ENCODE peak calls at places on chromosomes 13 and 19, in ten cellular contexts. S is EH; P is dorsolateral prefrontal cortex; F is kidney tubule cell; D is LoVo; V is GM12865; X is CD4-positive, alpha-beta T cell; N is substantia nigra; A is lung microvascular endothelial cell; I is NCI-H226. W is an unnamed sample.
A peak's percentile ranks its signal among the peaks of the same experiment; 100 is the strongest.

GRCh38 chr19:13270514-13271105 is 120.4 kb downstream of the IER2 start:
- DNase-seq in S (no peak), P (peak; percentile 56), F (no peak), D (no peak), V (no peak), X (no peak), N (no peak), A (no peak), I (no peak), W (no peak)

GRCh38 chr13:98879965-98880364 is 97.9 kb downstream of the DOCK9 start:
- DNase-seq in S (no peak), P (no peak), F (peak; percentile 2), D (no peak), V (no peak), X (no peak), N (no peak), A (no peak), I (no peak), W (no peak)

GRCh38 chr13:29703421-29703820 is 107.9 kb upstream of the SLC7A1 start:
- DNase-seq in S (no peak), P (no peak), F (no peak), D (no peak), V (no peak), X (no peak), N (no peak), A (no peak), I (no peak), W (no peak)

GRCh38 chr19:16266586-16266942 is 58.1 kb upstream of the KLF2 start:
- DNase-seq in S (no peak), P (no peak), F (no peak), D (no peak), V (no peak), X (peak; percentile 44), N (no peak), A (no peak), I (no peak), W (no peak)

GRCh38 chr19:4596033-4596904 is 36.8 kb upstream of the SEMA6B start:
- DNase-seq in S (no peak), P (no peak), F (no peak), D (no peak), V (no peak), X (no peak), N (no peak), A (no peak), I (no peak), W (no peak)

GRCh38 chr19:45045671-45046353 is 7.0 kb downstream of the CLASRP start:
- DNase-seq in S (no peak), P (peak; percentile 26), F (no peak), D (no peak), V (no peak), X (no peak), N (peak; percentile 88), A (no peak), I (no peak), W (no peak)

GRCh38 chr19:1037553-1038115 is 2.3 kb upstream of the ABCA7 start:
- DNase-seq in S (no peak), P (no peak), F (no peak), D (no peak), V (peak; percentile 61), X (no peak), N (no peak), A (no peak), I (no peak), W (no peak)

GRCh38 chr19:8423821-8424223 is 10.7 kb downstream of the MARCHF2 start:
- DNase-seq in S (peak; percentile 99), P (no peak), F (peak; percentile 95), D (peak; percentile 71), V (no peak), X (no peak), N (peak; percentile 82), A (peak; percentile 97), I (peak; percentile 91), W (peak; percentile 99)

GRCh38 chr13:112730157-112730671 is 40.4 kb downstream of the ATP11A start:
- DNase-seq in S (no peak), P (no peak), F (no peak), D (no peak), V (no peak), X (no peak), N (no peak), A (no peak), I (no peak), W (no peak)

GRCh38 chr19:12095111-12095790 is 30.7 kb downstream of the ZNF844 start:
- DNase-seq in S (no peak), P (no peak), F (peak; percentile 27), D (no peak), V (no peak), X (no peak), N (no peak), A (no peak), I (peak; percentile 13), W (peak; percentile 16)

GRCh38 chr19:1085053-1085658 is 10.0 kb downstream of the POLR2E start:
- DNase-seq in S (no peak), P (no peak), F (no peak), D (no peak), V (no peak), X (no peak), N (no peak), A (no peak), I (no peak), W (no peak)

GRCh38 chr19:52138614-52139290 is 986 bp downstream of the ZNF616 start:
- DNase-seq in S (peak; percentile 23), P (peak; percentile 48), F (peak; percentile 25), D (peak; percentile 1), V (peak; percentile 47), X (no peak), N (no peak), A (peak; percentile 28), I (no peak), W (peak; percentile 37)

GRCh38 chr13:31749929-31750328 is 10.6 kb downstream of the RXFP2 start:
- DNase-seq in S (peak; percentile 98), P (no peak), F (peak; percentile 34), D (peak; percentile 62), V (no peak), X (no peak), N (no peak), A (peak; percentile 22), I (peak; percentile 44), W (peak; percentile 80)

GRCh38 chr19:2811735-2812413 is 7.8 kb upstream of the ZNF554 start:
- DNase-seq in S (no peak), P (peak; percentile 76), F (no peak), D (no peak), V (no peak), X (no peak), N (no peak), A (no peak), I (no peak), W (no peak)

GRCh38 chr19:34171539-34171876 is 796 bp upstream of the LSM14A start:
- DNase-seq in S (peak; percentile 81), P (no peak), F (peak; percentile 32), D (peak; percentile 14), V (no peak), X (no peak), N (no peak), A (no peak), I (peak; percentile 11), W (peak; percentile 79)

GRCh38 chr13:76991432-76991795 is 467 bp upstream of the CLN5 start:
- DNase-seq in S (peak; percentile 9), P (no peak), F (no peak), D (no peak), V (peak; percentile 88), X (peak; percentile 42), N (peak; percentile 52), A (peak; percentile 75), I (no peak), W (no peak)

GRCh38 chr19:9498183-9498902 is at the start of gene ZNF560:
- DNase-seq in S (peak; percentile 4), P (no peak), F (no peak), D (no peak), V (no peak), X (no peak), N (no peak), A (no peak), I (no peak), W (no peak)

GRCh38 chr19:32018014-32018413 is 327.4 kb upstream of the ZNF507 start:
- DNase-seq in S (no peak), P (no peak), F (peak; percentile 59), D (no peak), V (no peak), X (no peak), N (no peak), A (no peak), I (no peak), W (peak; percentile 37)

GRCh38 chr13:101309014-101309619 is 107.2 kb downstream of the NALCN start:
- DNase-seq in S (peak; percentile 95), P (no peak), F (no peak), D (no peak), V (no peak), X (no peak), N (no peak), A (no peak), I (peak; percentile 12), W (no peak)

GRCh38 chr19:50657222-50657669 is 8.0 kb downstream of the C19orf81 start:
- DNase-seq in S (no peak), P (no peak), F (no peak), D (no peak), V (no peak), X (no peak), N (no peak), A (no peak), I (no peak), W (no peak)

GRCh38 chr13:50334944-50335343 is 319.7 kb downstream of the KCNRG start:
- DNase-seq in S (peak; percentile 11), P (no peak), F (no peak), D (no peak), V (no peak), X (no peak), N (no peak), A (no peak), I (no peak), W (peak; percentile 98)

GRCh38 chr19:46787331-46788100 is 878 bp downstream of the SLC1A5 start:
- DNase-seq in S (peak; percentile 74), P (no peak), F (peak; percentile 76), D (peak; percentile 45), V (peak; percentile 45), X (peak; percentile 27), N (peak; percentile 13), A (peak; percentile 53), I (peak; percentile 84), W (peak; percentile 79)

GRCh38 chr13:49651775-49652690 is 23.7 kb downstream of the ARL11 start:
- DNase-seq in S (no peak), P (no peak), F (no peak), D (no peak), V (no peak), X (no peak), N (no peak), A (no peak), I (no peak), W (no peak)

GRCh38 chr19:47464619-47465018 is 7.1 kb downstream of the SLC8A2 start:
- DNase-seq in S (no peak), P (no peak), F (no peak), D (no peak), V (no peak), X (no peak), N (no peak), A (no peak), I (no peak), W (no peak)

GRCh38 chr13:111479412-111479811 is 159.0 kb downstream of the TEX29 start:
- DNase-seq in S (no peak), P (no peak), F (no peak), D (no peak), V (no peak), X (no peak), N (no peak), A (no peak), I (no peak), W (no peak)

GRCh38 chr19:6261883-6262282 is 17.9 kb downstream of the MLLT1 start:
- DNase-seq in S (no peak), P (no peak), F (no peak), D (no peak), V (no peak), X (no peak), N (no peak), A (peak; percentile 32), I (no peak), W (no peak)

GRCh38 chr13:19153782-19154450 is 27.7 kb downstream of the TUBA3C start:
- DNase-seq in S (no peak), P (no peak), F (no peak), D (no peak), V (peak; percentile 57), X (no peak), N (no peak), A (no peak), I (no peak), W (no peak)

GRCh38 chr19:7919681-7920519 is at the start of gene SNAPC2:
- DNase-seq in S (peak; percentile 94), P (peak; percentile 93), F (peak; percentile 96), D (peak; percentile 92), V (peak; percentile 97), X (peak; percentile 93), N (peak; percentile 93), A (peak; percentile 94), I (peak; percentile 80), W (peak; percentile 93)